ENCODE peak calls at places on chromosomes 5 and 9, in eight cellular contexts. One of them, this sample, is unnamed.

GRCh38 chr5:134594336-134594735 is 38.3 kb downstream of the SAR1B start:
- DNase-seq in fibroblast of pulmonary artery: no peak
- DNase-seq in stomach: no peak
- DNase-seq in stimulated activated CD8-positive, alpha-beta memory T cell treated with anti-CD3 and anti-CD28 coated beads, Interleukin-15, amount 100 ng/mL, for 24 hours: no peak
- DNase-seq in Ammon's horn: peak
- DNase-seq in activated CD4-positive, alpha-beta memory T cell treated with anti-CD3 and anti-CD28 coated beads, Interleukin-2, amount 10 ng/mL, durations not matched to agents 7 days and 5 days: no peak
- DNase-seq in anterior cingulate cortex: peak
- DNase-seq in uterus: no peak
- DNase-seq in this sample: peak

GRCh38 chr9:86713970-86714369 is 233.3 kb downstream of the GAS1 start:
- DNase-seq in uterus: no peak
- DNase-seq in Ammon's horn: no peak
- DNase-seq in activated CD4-positive, alpha-beta memory T cell treated with anti-CD3 and anti-CD28 coated beads, Interleukin-2, amount 10 ng/mL, durations not matched to agents 7 days and 5 days: no peak
- DNase-seq in fibroblast of pulmonary artery: peak
- DNase-seq in anterior cingulate cortex: no peak
- DNase-seq in stomach: no peak
- DNase-seq in stimulated activated CD8-positive, alpha-beta memory T cell treated with anti-CD3 and anti-CD28 coated beads, Interleukin-15, amount 100 ng/mL, for 24 hours: no peak
- DNase-seq in this sample: no peak

GRCh38 chr9:76785501-76785900 is 21.3 kb downstream of the PCA3 start:
- DNase-seq in stomach: no peak
- DNase-seq in activated CD4-positive, alpha-beta memory T cell treated with anti-CD3 and anti-CD28 coated beads, Interleukin-2, amount 10 ng/mL, durations not matched to agents 7 days and 5 days: no peak
- DNase-seq in Ammon's horn: no peak
- DNase-seq in uterus: no peak
- DNase-seq in anterior cingulate cortex: no peak
- DNase-seq in fibroblast of pulmonary artery: no peak
- DNase-seq in stimulated activated CD8-positive, alpha-beta memory T cell treated with anti-CD3 and anti-CD28 coated beads, Interleukin-15, amount 100 ng/mL, for 24 hours: no peak
- DNase-seq in this sample: no peak

GRCh38 chr5:150206076-150206779 is 16.4 kb downstream of the SLC6A7 start:
- DNase-seq in anterior cingulate cortex: no peak
- DNase-seq in fibroblast of pulmonary artery: no peak
- DNase-seq in uterus: no peak
- DNase-seq in activated CD4-positive, alpha-beta memory T cell treated with anti-CD3 and anti-CD28 coated beads, Interleukin-2, amount 10 ng/mL, durations not matched to agents 7 days and 5 days: no peak
- DNase-seq in stomach: no peak
- DNase-seq in Ammon's horn: no peak
- DNase-seq in stimulated activated CD8-positive, alpha-beta memory T cell treated with anti-CD3 and anti-CD28 coated beads, Interleukin-15, amount 100 ng/mL, for 24 hours: no peak
- DNase-seq in this sample: no peak

GRCh38 chr5:79499640-79500273 is 14.2 kb downstream of the HOMER1 start:
- DNase-seq in uterus: no peak
- DNase-seq in activated CD4-positive, alpha-beta memory T cell treated with anti-CD3 and anti-CD28 coated beads, Interleukin-2, amount 10 ng/mL, durations not matched to agents 7 days and 5 days: no peak
- DNase-seq in Ammon's horn: no peak
- DNase-seq in stomach: no peak
- DNase-seq in anterior cingulate cortex: no peak
- DNase-seq in stimulated activated CD8-positive, alpha-beta memory T cell treated with anti-CD3 and anti-CD28 coated beads, Interleukin-15, amount 100 ng/mL, for 24 hours: no peak
- DNase-seq in fibroblast of pulmonary artery: no peak
- DNase-seq in this sample: no peak

GRCh38 chr9:126743046-126743445 is 61.8 kb upstream of the ZBTB43 start:
- DNase-seq in anterior cingulate cortex: no peak
- DNase-seq in Ammon's horn: no peak
- DNase-seq in stomach: no peak
- DNase-seq in uterus: no peak
- DNase-seq in fibroblast of pulmonary artery: no peak
- DNase-seq in activated CD4-positive, alpha-beta memory T cell treated with anti-CD3 and anti-CD28 coated beads, Interleukin-2, amount 10 ng/mL, durations not matched to agents 7 days and 5 days: no peak
- DNase-seq in stimulated activated CD8-positive, alpha-beta memory T cell treated with anti-CD3 and anti-CD28 coated beads, Interleukin-15, amount 100 ng/mL, for 24 hours: no peak
- DNase-seq in this sample: no peak

GRCh38 chr5:81572201-81572600 is 178.3 kb upstream of the ACOT12 start:
- DNase-seq in anterior cingulate cortex: no peak
- DNase-seq in fibroblast of pulmonary artery: no peak
- DNase-seq in stomach: no peak
- DNase-seq in Ammon's horn: no peak
- DNase-seq in stimulated activated CD8-positive, alpha-beta memory T cell treated with anti-CD3 and anti-CD28 coated beads, Interleukin-15, amount 100 ng/mL, for 24 hours: no peak
- DNase-seq in activated CD4-positive, alpha-beta memory T cell treated with anti-CD3 and anti-CD28 coated beads, Interleukin-2, amount 10 ng/mL, durations not matched to agents 7 days and 5 days: no peak
- DNase-seq in uterus: no peak
- DNase-seq in this sample: no peak

GRCh38 chr5:90410178-90410762 is 714 bp upstream of the CETN3 start:
- DNase-seq in stimulated activated CD8-positive, alpha-beta memory T cell treated with anti-CD3 and anti-CD28 coated beads, Interleukin-15, amount 100 ng/mL, for 24 hours: no peak
- DNase-seq in Ammon's horn: peak
- DNase-seq in stomach: no peak
- DNase-seq in activated CD4-positive, alpha-beta memory T cell treated with anti-CD3 and anti-CD28 coated beads, Interleukin-2, amount 10 ng/mL, durations not matched to agents 7 days and 5 days: no peak
- DNase-seq in anterior cingulate cortex: no peak
- DNase-seq in uterus: no peak
- DNase-seq in fibroblast of pulmonary artery: no peak
- DNase-seq in this sample: no peak

GRCh38 chr5:73447234-73448071 is 1.1 kb downstream of the FOXD1 start:
- DNase-seq in Ammon's horn: no peak
- DNase-seq in activated CD4-positive, alpha-beta memory T cell treated with anti-CD3 and anti-CD28 coated beads, Interleukin-2, amount 10 ng/mL, durations not matched to agents 7 days and 5 days: peak
- DNase-seq in stomach: no peak
- DNase-seq in anterior cingulate cortex: no peak
- DNase-seq in fibroblast of pulmonary artery: peak
- DNase-seq in stimulated activated CD8-positive, alpha-beta memory T cell treated with anti-CD3 and anti-CD28 coated beads, Interleukin-15, amount 100 ng/mL, for 24 hours: no peak
- DNase-seq in uterus: peak
- DNase-seq in this sample: peak

GRCh38 chr5:26482817-26483375 is 555.5 kb downstream of the CDH9 start:
- DNase-seq in Ammon's horn: peak
- DNase-seq in fibroblast of pulmonary artery: peak
- DNase-seq in uterus: no peak
- DNase-seq in anterior cingulate cortex: peak
- DNase-seq in stimulated activated CD8-positive, alpha-beta memory T cell treated with anti-CD3 and anti-CD28 coated beads, Interleukin-15, amount 100 ng/mL, for 24 hours: no peak
- DNase-seq in activated CD4-positive, alpha-beta memory T cell treated with anti-CD3 and anti-CD28 coated beads, Interleukin-2, amount 10 ng/mL, durations not matched to agents 7 days and 5 days: no peak
- DNase-seq in stomach: no peak
- DNase-seq in this sample: no peak

GRCh38 chr5:74412064-74412463 is 228.5 kb downstream of the ENC1 start:
- DNase-seq in anterior cingulate cortex: peak
- DNase-seq in activated CD4-positive, alpha-beta memory T cell treated with anti-CD3 and anti-CD28 coated beads, Interleukin-2, amount 10 ng/mL, durations not matched to agents 7 days and 5 days: no peak
- DNase-seq in stomach: no peak
- DNase-seq in fibroblast of pulmonary artery: no peak
- DNase-seq in stimulated activated CD8-positive, alpha-beta memory T cell treated with anti-CD3 and anti-CD28 coated beads, Interleukin-15, amount 100 ng/mL, for 24 hours: no peak
- DNase-seq in Ammon's horn: no peak
- DNase-seq in uterus: no peak
- DNase-seq in this sample: no peak

GRCh38 chr5:132265336-132266030 is 8.0 kb downstream of the PDLIM4 start:
- DNase-seq in fibroblast of pulmonary artery: peak
- DNase-seq in anterior cingulate cortex: peak
- DNase-seq in Ammon's horn: no peak
- DNase-seq in stomach: no peak
- DNase-seq in activated CD4-positive, alpha-beta memory T cell treated with anti-CD3 and anti-CD28 coated beads, Interleukin-2, amount 10 ng/mL, durations not matched to agents 7 days and 5 days: peak
- DNase-seq in uterus: peak
- DNase-seq in stimulated activated CD8-positive, alpha-beta memory T cell treated with anti-CD3 and anti-CD28 coated beads, Interleukin-15, amount 100 ng/mL, for 24 hours: no peak
- DNase-seq in this sample: peak

GRCh38 chr5:151751091-151751490 is 7.3 kb downstream of the ATOX1 start:
- DNase-seq in anterior cingulate cortex: no peak
- DNase-seq in stimulated activated CD8-positive, alpha-beta memory T cell treated with anti-CD3 and anti-CD28 coated beads, Interleukin-15, amount 100 ng/mL, for 24 hours: no peak
- DNase-seq in fibroblast of pulmonary artery: no peak
- DNase-seq in activated CD4-positive, alpha-beta memory T cell treated with anti-CD3 and anti-CD28 coated beads, Interleukin-2, amount 10 ng/mL, durations not matched to agents 7 days and 5 days: no peak
- DNase-seq in stomach: no peak
- DNase-seq in Ammon's horn: no peak
- DNase-seq in uterus: no peak
- DNase-seq in this sample: no peak

GRCh38 chr9:71249729-71250317 is 128.4 kb upstream of the TRPM3 start:
- DNase-seq in stomach: no peak
- DNase-seq in stimulated activated CD8-positive, alpha-beta memory T cell treated with anti-CD3 and anti-CD28 coated beads, Interleukin-15, amount 100 ng/mL, for 24 hours: no peak
- DNase-seq in Ammon's horn: peak
- DNase-seq in activated CD4-positive, alpha-beta memory T cell treated with anti-CD3 and anti-CD28 coated beads, Interleukin-2, amount 10 ng/mL, durations not matched to agents 7 days and 5 days: no peak
- DNase-seq in fibroblast of pulmonary artery: peak
- DNase-seq in uterus: no peak
- DNase-seq in anterior cingulate cortex: peak
- DNase-seq in this sample: peak

GRCh38 chr5:65506961-65507360 is 25.2 kb upstream of the ADAMTS6 start:
- DNase-seq in stimulated activated CD8-positive, alpha-beta memory T cell treated with anti-CD3 and anti-CD28 coated beads, Interleukin-15, amount 100 ng/mL, for 24 hours: no peak
- DNase-seq in uterus: no peak
- DNase-seq in activated CD4-positive, alpha-beta memory T cell treated with anti-CD3 and anti-CD28 coated beads, Interleukin-2, amount 10 ng/mL, durations not matched to agents 7 days and 5 days: no peak
- DNase-seq in Ammon's horn: no peak
- DNase-seq in anterior cingulate cortex: no peak
- DNase-seq in fibroblast of pulmonary artery: peak
- DNase-seq in stomach: no peak
- DNase-seq in this sample: no peak

GRCh38 chr5:154176191-154176590 is 14.3 kb upstream of the GALNT10 start:
- DNase-seq in anterior cingulate cortex: no peak
- DNase-seq in fibroblast of pulmonary artery: peak
- DNase-seq in stimulated activated CD8-positive, alpha-beta memory T cell treated with anti-CD3 and anti-CD28 coated beads, Interleukin-15, amount 100 ng/mL, for 24 hours: no peak
- DNase-seq in uterus: no peak
- DNase-seq in stomach: no peak
- DNase-seq in activated CD4-positive, alpha-beta memory T cell treated with anti-CD3 and anti-CD28 coated beads, Interleukin-2, amount 10 ng/mL, durations not matched to agents 7 days and 5 days: no peak
- DNase-seq in Ammon's horn: no peak
- DNase-seq in this sample: no peak

GRCh38 chr5:159104058-159104651 is 4.4 kb upstream of the EBF1 start:
- DNase-seq in activated CD4-positive, alpha-beta memory T cell treated with anti-CD3 and anti-CD28 coated beads, Interleukin-2, amount 10 ng/mL, durations not matched to agents 7 days and 5 days: no peak
- DNase-seq in anterior cingulate cortex: no peak
- DNase-seq in stomach: no peak
- DNase-seq in Ammon's horn: no peak
- DNase-seq in uterus: peak
- DNase-seq in stimulated activated CD8-positive, alpha-beta memory T cell treated with anti-CD3 and anti-CD28 coated beads, Interleukin-15, amount 100 ng/mL, for 24 hours: no peak
- DNase-seq in fibroblast of pulmonary artery: peak
- DNase-seq in this sample: no peak

GRCh38 chr9:108835831-108836230 is 20.0 kb downstream of the ACTL7B start:
- DNase-seq in stomach: no peak
- DNase-seq in Ammon's horn: no peak
- DNase-seq in activated CD4-positive, alpha-beta memory T cell treated with anti-CD3 and anti-CD28 coated beads, Interleukin-2, amount 10 ng/mL, durations not matched to agents 7 days and 5 days: no peak
- DNase-seq in uterus: no peak
- DNase-seq in fibroblast of pulmonary artery: no peak
- DNase-seq in stimulated activated CD8-positive, alpha-beta memory T cell treated with anti-CD3 and anti-CD28 coated beads, Interleukin-15, amount 100 ng/mL, for 24 hours: no peak
- DNase-seq in anterior cingulate cortex: no peak
- DNase-seq in this sample: no peak

GRCh38 chr9:120655005-120655622 is 59.2 kb downstream of the MEGF9 start:
- DNase-seq in stimulated activated CD8-positive, alpha-beta memory T cell treated with anti-CD3 and anti-CD28 coated beads, Interleukin-15, amount 100 ng/mL, for 24 hours: no peak
- DNase-seq in fibroblast of pulmonary artery: peak
- DNase-seq in activated CD4-positive, alpha-beta memory T cell treated with anti-CD3 and anti-CD28 coated beads, Interleukin-2, amount 10 ng/mL, durations not matched to agents 7 days and 5 days: no peak
- DNase-seq in anterior cingulate cortex: no peak
- DNase-seq in stomach: no peak
- DNase-seq in uterus: no peak
- DNase-seq in Ammon's horn: no peak
- DNase-seq in this sample: no peak

GRCh38 chr9:116383956-116384355 is 230.4 kb downstream of the PAPPA start:
- DNase-seq in uterus: no peak
- DNase-seq in fibroblast of pulmonary artery: no peak
- DNase-seq in Ammon's horn: no peak
- DNase-seq in activated CD4-positive, alpha-beta memory T cell treated with anti-CD3 and anti-CD28 coated beads, Interleukin-2, amount 10 ng/mL, durations not matched to agents 7 days and 5 days: no peak
- DNase-seq in anterior cingulate cortex: no peak
- DNase-seq in stimulated activated CD8-positive, alpha-beta memory T cell treated with anti-CD3 and anti-CD28 coated beads, Interleukin-15, amount 100 ng/mL, for 24 hours: no peak
- DNase-seq in stomach: no peak
- DNase-seq in this sample: peak

GRCh38 chr9:134372621-134373267 is 46.5 kb downstream of the RXRA start:
- DNase-seq in stomach: no peak
- DNase-seq in Ammon's horn: no peak
- DNase-seq in anterior cingulate cortex: no peak
- DNase-seq in stimulated activated CD8-positive, alpha-beta memory T cell treated with anti-CD3 and anti-CD28 coated beads, Interleukin-15, amount 100 ng/mL, for 24 hours: no peak
- DNase-seq in fibroblast of pulmonary artery: no peak
- DNase-seq in activated CD4-positive, alpha-beta memory T cell treated with anti-CD3 and anti-CD28 coated beads, Interleukin-2, amount 10 ng/mL, durations not matched to agents 7 days and 5 days: no peak
- DNase-seq in uterus: no peak
- DNase-seq in this sample: peak

GRCh38 chr5:72015103-72015548 is 92.1 kb upstream of the MAP1B start:
- DNase-seq in stomach: no peak
- DNase-seq in fibroblast of pulmonary artery: peak
- DNase-seq in stimulated activated CD8-positive, alpha-beta memory T cell treated with anti-CD3 and anti-CD28 coated beads, Interleukin-15, amount 100 ng/mL, for 24 hours: no peak
- DNase-seq in uterus: no peak
- DNase-seq in Ammon's horn: peak
- DNase-seq in anterior cingulate cortex: peak
- DNase-seq in activated CD4-positive, alpha-beta memory T cell treated with anti-CD3 and anti-CD28 coated beads, Interleukin-2, amount 10 ng/mL, durations not matched to agents 7 days and 5 days: no peak
- DNase-seq in this sample: peak

GRCh38 chr9:16816006-16816405 is 54.5 kb downstream of the BNC2 start:
- DNase-seq in stomach: no peak
- DNase-seq in uterus: no peak
- DNase-seq in activated CD4-positive, alpha-beta memory T cell treated with anti-CD3 and anti-CD28 coated beads, Interleukin-2, amount 10 ng/mL, durations not matched to agents 7 days and 5 days: no peak
- DNase-seq in Ammon's horn: no peak
- DNase-seq in stimulated activated CD8-positive, alpha-beta memory T cell treated with anti-CD3 and anti-CD28 coated beads, Interleukin-15, amount 100 ng/mL, for 24 hours: no peak
- DNase-seq in anterior cingulate cortex: no peak
- DNase-seq in fibroblast of pulmonary artery: no peak
- DNase-seq in this sample: no peak

GRCh38 chr9:35728041-35728971 is 3.7 kb downstream of the TLN1 start:
- DNase-seq in uterus: peak
- DNase-seq in fibroblast of pulmonary artery: peak
- DNase-seq in stomach: peak
- DNase-seq in activated CD4-positive, alpha-beta memory T cell treated with anti-CD3 and anti-CD28 coated beads, Interleukin-2, amount 10 ng/mL, durations not matched to agents 7 days and 5 days: peak
- DNase-seq in Ammon's horn: peak
- DNase-seq in anterior cingulate cortex: peak
- DNase-seq in stimulated activated CD8-positive, alpha-beta memory T cell treated with anti-CD3 and anti-CD28 coated beads, Interleukin-15, amount 100 ng/mL, for 24 hours: no peak
- DNase-seq in this sample: peak

GRCh38 chr5:126814721-126815404 is 37.9 kb downstream of the LMNB1 start:
- DNase-seq in stomach: no peak
- DNase-seq in activated CD4-positive, alpha-beta memory T cell treated with anti-CD3 and anti-CD28 coated beads, Interleukin-2, amount 10 ng/mL, durations not matched to agents 7 days and 5 days: no peak
- DNase-seq in anterior cingulate cortex: no peak
- DNase-seq in Ammon's horn: no peak
- DNase-seq in fibroblast of pulmonary artery: peak
- DNase-seq in stimulated activated CD8-positive, alpha-beta memory T cell treated with anti-CD3 and anti-CD28 coated beads, Interleukin-15, amount 100 ng/mL, for 24 hours: no peak
- DNase-seq in uterus: no peak
- DNase-seq in this sample: no peak

GRCh38 chr9:107866912-107867311 is 377.3 kb upstream of the KLF4 start:
- DNase-seq in activated CD4-positive, alpha-beta memory T cell treated with anti-CD3 and anti-CD28 coated beads, Interleukin-2, amount 10 ng/mL, durations not matched to agents 7 days and 5 days: no peak
- DNase-seq in Ammon's horn: peak
- DNase-seq in uterus: no peak
- DNase-seq in fibroblast of pulmonary artery: peak
- DNase-seq in anterior cingulate cortex: no peak
- DNase-seq in stimulated activated CD8-positive, alpha-beta memory T cell treated with anti-CD3 and anti-CD28 coated beads, Interleukin-15, amount 100 ng/mL, for 24 hours: no peak
- DNase-seq in stomach: no peak
- DNase-seq in this sample: no peak

GRCh38 chr5:76737131-76737556 is 21.2 kb downstream of the F2R start:
- DNase-seq in stimulated activated CD8-positive, alpha-beta memory T cell treated with anti-CD3 and anti-CD28 coated beads, Interleukin-15, amount 100 ng/mL, for 24 hours: no peak
- DNase-seq in stomach: no peak
- DNase-seq in activated CD4-positive, alpha-beta memory T cell treated with anti-CD3 and anti-CD28 coated beads, Interleukin-2, amount 10 ng/mL, durations not matched to agents 7 days and 5 days: no peak
- DNase-seq in Ammon's horn: no peak
- DNase-seq in fibroblast of pulmonary artery: no peak
- DNase-seq in anterior cingulate cortex: no peak
- DNase-seq in uterus: no peak
- DNase-seq in this sample: no peak

GRCh38 chr9:99822596-99823391 is 1.1 kb downstream of the NR4A3 start:
- DNase-seq in uterus: peak
- DNase-seq in fibroblast of pulmonary artery: peak
- DNase-seq in Ammon's horn: peak
- DNase-seq in anterior cingulate cortex: peak
- DNase-seq in activated CD4-positive, alpha-beta memory T cell treated with anti-CD3 and anti-CD28 coated beads, Interleukin-2, amount 10 ng/mL, durations not matched to agents 7 days and 5 days: peak
- DNase-seq in stomach: peak
- DNase-seq in stimulated activated CD8-positive, alpha-beta memory T cell treated with anti-CD3 and anti-CD28 coated beads, Interleukin-15, amount 100 ng/mL, for 24 hours: no peak
- DNase-seq in this sample: peak

GRCh38 chr5:159316519-159317383 is 13.5 kb downstream of the IL12B start:
- DNase-seq in stimulated activated CD8-positive, alpha-beta memory T cell treated with anti-CD3 and anti-CD28 coated beads, Interleukin-15, amount 100 ng/mL, for 24 hours: no peak
- DNase-seq in fibroblast of pulmonary artery: peak
- DNase-seq in stomach: peak
- DNase-seq in Ammon's horn: peak
- DNase-seq in anterior cingulate cortex: no peak
- DNase-seq in uterus: no peak
- DNase-seq in activated CD4-positive, alpha-beta memory T cell treated with anti-CD3 and anti-CD28 coated beads, Interleukin-2, amount 10 ng/mL, durations not matched to agents 7 days and 5 days: peak
- DNase-seq in this sample: peak

GRCh38 chr5:178203670-178204204 is 596 bp upstream of the HNRNPAB start:
- DNase-seq in fibroblast of pulmonary artery: no peak
- DNase-seq in uterus: no peak
- DNase-seq in stimulated activated CD8-positive, alpha-beta memory T cell treated with anti-CD3 and anti-CD28 coated beads, Interleukin-15, amount 100 ng/mL, for 24 hours: no peak
- DNase-seq in stomach: no peak
- DNase-seq in Ammon's horn: peak
- DNase-seq in anterior cingulate cortex: no peak
- DNase-seq in activated CD4-positive, alpha-beta memory T cell treated with anti-CD3 and anti-CD28 coated beads, Interleukin-2, amount 10 ng/mL, durations not matched to agents 7 days and 5 days: no peak
- DNase-seq in this sample: no peak

GRCh38 chr9:7173139-7173538 is 415.4 kb downstream of the KDM4C start:
- DNase-seq in Ammon's horn: no peak
- DNase-seq in fibroblast of pulmonary artery: no peak
- DNase-seq in uterus: no peak
- DNase-seq in stomach: no peak
- DNase-seq in stimulated activated CD8-positive, alpha-beta memory T cell treated with anti-CD3 and anti-CD28 coated beads, Interleukin-15, amount 100 ng/mL, for 24 hours: no peak
- DNase-seq in anterior cingulate cortex: no peak
- DNase-seq in activated CD4-positive, alpha-beta memory T cell treated with anti-CD3 and anti-CD28 coated beads, Interleukin-2, amount 10 ng/mL, durations not matched to agents 7 days and 5 days: no peak
- DNase-seq in this sample: no peak

GRCh38 chr9:34664281-34665108 is 2.0 kb upstream of the CCL27 start:
- DNase-seq in fibroblast of pulmonary artery: peak
- DNase-seq in uterus: peak
- DNase-seq in Ammon's horn: peak
- DNase-seq in anterior cingulate cortex: peak
- DNase-seq in activated CD4-positive, alpha-beta memory T cell treated with anti-CD3 and anti-CD28 coated beads, Interleukin-2, amount 10 ng/mL, durations not matched to agents 7 days and 5 days: peak
- DNase-seq in stimulated activated CD8-positive, alpha-beta memory T cell treated with anti-CD3 and anti-CD28 coated beads, Interleukin-15, amount 100 ng/mL, for 24 hours: peak
- DNase-seq in stomach: peak
- DNase-seq in this sample: peak

GRCh38 chr5:133930061-133930823 is 38.2 kb downstream of the C5orf15 start:
- DNase-seq in Ammon's horn: peak
- DNase-seq in stimulated activated CD8-positive, alpha-beta memory T cell treated with anti-CD3 and anti-CD28 coated beads, Interleukin-15, amount 100 ng/mL, for 24 hours: peak
- DNase-seq in uterus: no peak
- DNase-seq in anterior cingulate cortex: peak
- DNase-seq in fibroblast of pulmonary artery: peak
- DNase-seq in stomach: no peak
- DNase-seq in activated CD4-positive, alpha-beta memory T cell treated with anti-CD3 and anti-CD28 coated beads, Interleukin-2, amount 10 ng/mL, durations not matched to agents 7 days and 5 days: peak
- DNase-seq in this sample: peak

GRCh38 chr5:39459091-39459490 is 34.3 kb upstream of the DAB2 start:
- DNase-seq in anterior cingulate cortex: no peak
- DNase-seq in stimulated activated CD8-positive, alpha-beta memory T cell treated with anti-CD3 and anti-CD28 coated beads, Interleukin-15, amount 100 ng/mL, for 24 hours: no peak
- DNase-seq in Ammon's horn: no peak
- DNase-seq in uterus: no peak
- DNase-seq in fibroblast of pulmonary artery: peak
- DNase-seq in activated CD4-positive, alpha-beta memory T cell treated with anti-CD3 and anti-CD28 coated beads, Interleukin-2, amount 10 ng/mL, durations not matched to agents 7 days and 5 days: no peak
- DNase-seq in stomach: no peak
- DNase-seq in this sample: no peak

This sample was measured in SJSA1.